ENCODE peak calls at places on chromosome 10, in four cellular contexts. L is HL-60, F is GM12891, U is GM12878. G is an unnamed sample.

GRCh38 chr10:112631501-112632410 is 184.7 kb downstream of the VTI1A start:
- DNase-seq in U (no peak), L (no peak), F (no peak), G (no peak)

GRCh38 chr10:70126700-70127395 is 5.8 kb downstream of the AIFM2 start:
- DNase-seq in U (no peak), L (no peak), F (no peak), G (no peak)

GRCh38 chr10:127296696-127297095 is 100.3 kb upstream of the INSYN2A start:
- DNase-seq in L (no peak), U (no peak), F (no peak), G (no peak)

GRCh38 chr10:115939101-115939815 is 333.7 kb downstream of the GFRA1 start:
- DNase-seq in U (no peak), L (no peak), F (no peak), G (no peak)

GRCh38 chr10:84613336-84614021 is 285.1 kb downstream of the CCSER2 start:
- DNase-seq in F (no peak), L (peak; percentile 12), U (no peak), G (peak; percentile 33)

GRCh38 chr10:29838529-29838928 is 203.8 kb upstream of the SVIL start:
- DNase-seq in F (no peak), L (no peak), U (no peak), G (no peak)

GRCh38 chr10:68982389-68982788 is 6.2 kb upstream of the KIFBP start:
- DNase-seq in U (no peak), L (no peak), F (no peak), G (no peak)

GRCh38 chr10:63069318-63069717 is 63.8 kb upstream of the NRBF2 start:
- DNase-seq in F (no peak), U (no peak), L (peak; percentile 27), G (no peak)

GRCh38 chr10:27446091-27446918 is 57.8 kb upstream of the RAB18 start:
- DNase-seq in F (no peak), U (no peak), L (peak; percentile 11), G (no peak)

GRCh38 chr10:113665806-113666354 is 2.0 kb upstream of the NRAP start:
- DNase-seq in F (no peak), L (no peak), U (no peak), G (peak; percentile 12)

GRCh38 chr10:110802090-110802489 is 69.6 kb upstream of the PDCD4 start:
- DNase-seq in U (no peak), L (no peak), F (no peak), G (no peak)
- TF ChIP-seq SPI1 in U (no peak), L (no peak), F (no peak), G (no peak)

DNA sequence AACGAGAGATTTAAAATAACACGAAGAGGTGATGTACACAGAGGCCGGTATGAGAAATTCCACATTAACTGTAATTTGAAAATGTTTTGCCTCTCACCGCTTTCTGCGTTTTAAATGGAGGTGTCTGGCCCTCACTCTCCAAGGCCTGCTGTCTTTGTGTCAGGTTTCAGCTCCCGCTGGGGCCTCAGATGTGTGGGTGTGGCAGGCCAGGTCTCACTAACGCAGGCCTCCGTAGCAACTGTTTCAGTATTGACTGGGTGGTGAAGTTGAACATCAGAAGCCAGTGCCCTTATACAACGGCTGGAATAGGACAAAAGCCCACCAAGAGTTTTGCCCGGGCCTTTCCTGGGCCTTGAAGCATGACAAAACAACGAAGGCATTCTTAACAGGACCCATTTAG is 303.1 kb downstream of the ADARB2 start:
- DNase-seq in L (no peak), U (no peak), F (no peak), G (no peak)
- TF ChIP-seq SPI1 in L (no peak), U (no peak), F (no peak), G (no peak)

GRCh38 chr10:4074559-4075407 is 289.8 kb upstream of the KLF6 start:
- DNase-seq in L (no peak), U (no peak), F (no peak), G (no peak)

GRCh38 chr10:4079796-4080195 is 294.8 kb upstream of the KLF6 start:
- DNase-seq in U (no peak), L (no peak), F (no peak), G (no peak)

GRCh38 chr10:4077804-4078203 is 292.8 kb upstream of the KLF6 start:
- DNase-seq in L (no peak), U (no peak), F (no peak), G (no peak)

GRCh38 chr10:4073912-4074311 is 288.9 kb upstream of the KLF6 start:
- DNase-seq in F (no peak), U (no peak), L (no peak), G (no peak)

DNA sequence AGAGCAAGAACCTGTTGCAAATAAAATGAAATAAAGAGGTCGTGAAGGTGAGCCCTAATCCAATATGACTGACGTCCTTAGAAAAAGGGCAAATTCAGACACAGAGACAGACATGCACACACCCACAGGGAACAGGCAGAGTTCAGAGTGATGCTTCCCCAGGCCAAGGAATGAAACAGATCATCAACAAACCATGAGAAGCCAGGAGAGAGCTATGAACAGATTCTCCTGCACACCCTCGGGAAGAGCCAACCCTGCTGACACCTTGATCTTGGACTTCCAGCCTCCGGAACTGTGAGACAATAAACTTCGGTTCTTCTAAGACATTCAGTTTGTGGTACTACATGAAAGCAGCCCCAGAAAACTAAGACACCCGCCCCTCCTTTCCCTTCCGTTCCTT is 290.4 kb upstream of the KLF6 start:
- DNase-seq in F (no peak), U (no peak), L (no peak), G (no peak)
- TF ChIP-seq SPI1 in F (no peak), U (no peak), L (no peak), G (no peak)

DNA sequence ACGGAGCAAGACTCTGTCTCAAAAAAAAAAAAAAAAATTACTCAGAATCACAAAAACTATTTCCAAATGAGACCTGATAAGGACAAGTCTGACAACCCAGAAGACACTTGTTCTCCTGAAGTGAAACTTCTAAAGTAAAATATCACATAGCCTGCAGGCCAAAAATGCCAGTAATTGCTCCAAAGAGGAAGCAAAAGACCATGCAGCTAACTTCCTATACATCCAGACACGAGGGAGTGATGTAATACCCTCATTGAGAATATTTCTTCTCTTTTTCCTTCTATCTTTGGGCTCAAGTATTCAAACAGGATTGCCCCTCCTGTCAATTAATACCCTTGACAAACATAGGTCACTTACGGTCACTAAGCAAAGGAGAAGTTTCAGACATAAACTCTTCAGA is 31.2 kb downstream of the ARMH3 start:
- DNase-seq in F (no peak), L (peak; percentile 62), U (no peak), G (no peak)
- TF ChIP-seq SPI1 in F (no peak), L (no peak), U (no peak), G (no peak)

GRCh38 chr10:73967544-73967943 is 30.4 kb upstream of the VCL start:
- DNase-seq in L (no peak), U (no peak), F (no peak), G (no peak)

GRCh38 chr10:73968101-73968515 is 29.8 kb upstream of the VCL start:
- DNase-seq in L (peak; percentile 15), U (no peak), F (no peak), G (no peak)

GRCh38 chr10:73964743-73965142 is 33.2 kb upstream of the VCL start:
- DNase-seq in F (no peak), L (no peak), U (no peak), G (no peak)

GRCh38 chr10:73967022-73967429 is 30.9 kb upstream of the VCL start:
- DNase-seq in U (no peak), L (no peak), F (no peak), G (no peak)

GRCh38 chr10:73965890-73966768 is 31.8 kb upstream of the VCL start:
- DNase-seq in F (no peak), U (no peak), L (peak; percentile 12), G (peak; percentile 41)
- TF ChIP-seq SPI1 in F (no peak), U (no peak), L (no peak), G (peak; percentile 22)

DNA sequence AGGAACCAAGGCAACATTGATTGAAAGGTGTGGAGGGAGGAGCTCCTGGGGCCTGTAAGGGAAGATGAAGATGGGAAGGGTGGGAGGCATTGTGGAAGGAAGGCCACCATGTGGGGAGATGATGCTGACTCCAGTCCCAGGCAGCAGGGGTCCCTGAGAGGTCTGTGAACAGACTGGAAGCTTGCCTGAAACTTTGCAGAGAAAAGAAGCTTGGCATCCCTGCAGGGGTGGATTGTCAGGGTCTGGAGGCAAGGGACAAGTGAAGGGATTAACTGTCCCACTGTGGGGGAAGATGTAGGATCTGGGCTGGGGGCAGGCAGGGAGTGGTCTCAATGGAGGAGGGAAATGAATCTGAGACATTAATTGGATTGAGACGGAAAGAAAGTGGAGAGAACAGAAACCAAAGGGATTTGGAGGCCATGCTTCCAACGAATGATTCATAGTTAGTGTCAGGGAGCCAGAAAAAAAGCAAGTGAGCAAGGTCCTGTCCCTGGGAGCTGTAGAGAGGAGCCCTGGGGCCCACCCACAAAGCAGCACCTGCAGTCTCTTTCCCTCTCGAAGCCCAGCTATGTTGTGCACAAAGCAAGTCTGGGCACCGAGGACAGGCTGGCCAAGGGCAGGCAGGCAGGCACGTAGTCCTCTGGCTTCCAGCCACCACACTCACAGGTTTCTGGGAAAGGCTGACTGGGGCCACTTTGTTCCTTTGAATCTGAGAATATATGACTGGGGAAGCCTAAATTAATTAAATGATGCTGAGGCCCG is 4.8 kb upstream of the SLC18A3 start:
- DNase-seq in F (no peak), L (no peak), U (no peak), G (no peak)
- TF ChIP-seq SPI1 in F (no peak), L (no peak), U (no peak), G (no peak)

DNA sequence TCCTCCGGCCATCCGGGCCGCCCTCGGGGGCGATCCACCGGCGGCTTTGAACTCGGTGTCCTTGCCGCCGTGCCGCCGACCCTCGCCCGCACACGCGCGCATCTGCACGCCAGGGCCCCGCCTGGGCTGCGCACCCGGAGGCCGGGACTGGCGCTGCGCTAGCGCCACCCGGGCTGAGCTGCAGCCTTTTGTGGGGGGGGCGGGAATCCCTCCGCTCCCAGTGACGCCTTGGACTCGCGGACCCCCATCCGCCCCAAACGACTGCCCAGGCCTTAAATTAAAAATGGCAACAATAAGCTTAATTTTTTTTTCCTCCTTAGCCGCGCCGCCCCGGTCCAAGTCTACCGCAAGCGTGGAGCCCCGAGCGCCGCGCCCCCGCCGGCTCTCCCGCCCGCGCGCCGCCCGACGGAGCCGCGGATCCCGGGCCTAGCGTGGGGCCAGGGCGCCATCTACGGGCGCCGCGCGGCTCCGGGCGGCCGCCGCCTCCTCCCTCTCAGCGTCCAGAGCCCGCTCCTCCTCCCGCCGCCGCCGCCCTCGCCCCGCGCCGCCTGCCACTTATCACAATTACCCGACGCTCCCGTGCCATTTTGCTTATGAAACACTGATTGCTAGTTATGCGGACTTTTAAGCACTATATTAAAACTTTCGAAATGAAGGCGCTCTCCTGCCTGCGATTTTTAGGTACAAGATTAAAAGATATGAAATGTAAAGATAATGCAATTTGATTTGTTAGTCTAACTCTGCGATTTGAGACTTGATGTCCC is 7.5 kb upstream of the EBF3 start:
- DNase-seq in U (no peak), F (no peak), L (peak; percentile 50), G (peak; percentile 49)
- TF ChIP-seq SPI1 in U (no peak), F (no peak), L (no peak), G (no peak)

G was measured in K562.